ENCODE peak calls at places on chromosomes 3 and 15, in four cellular contexts. K is A549, R is WTC11, Q is K562. G is an unnamed sample.

GRCh38 chr3:133986302-133986701 is 43.4 kb downstream of the SLCO2A1 start:
- DNase-seq in K (no peak), R (no peak), Q (no peak), G (no peak)

GRCh38 chr3:142251951-142252350 is 26.6 kb upstream of the GK5 start:
- DNase-seq in K (no peak), R (no peak), Q (no peak), G (no peak)

GRCh38 chr15:71352125-71352524 is 236.9 kb downstream of the THSD4 start:
- DNase-seq in K (no peak), R (no peak), Q (no peak), G (no peak)

GRCh38 chr15:34064443-34064842 is 25.4 kb upstream of the AVEN start:
- DNase-seq in K (no peak), R (no peak), Q (no peak), G (no peak)

GRCh38 chr3:50542177-50543034 is 25.1 kb downstream of the C3orf18 start:
- DNase-seq in K (peak), R (peak), Q (peak), G (peak)

GRCh38 chr15:75666823-75667501 is 19.2 kb downstream of the SNX33 start:
- DNase-seq in K (peak), R (no peak), Q (no peak), G (peak)

GRCh38 chr15:96583671-96584070 is 253.2 kb downstream of the NR2F2 start:
- DNase-seq in K (no peak), R (no peak), Q (no peak), G (no peak)

GRCh38 chr15:74519311-74519710 is 21.7 kb upstream of the ARID3B start:
- DNase-seq in K (no peak), R (no peak), Q (no peak), G (no peak)

GRCh38 chr3:114179575-114179974 is 723 bp upstream of the DRD3 start:
- DNase-seq in K (no peak), R (peak), Q (no peak), G (peak)

GRCh38 chr3:195612075-195612800 is 28.5 kb upstream of the APOD start:
- DNase-seq in K (no peak), R (no peak), Q (no peak), G (no peak)

GRCh38 chr3:172449468-172450149 is 1.4 kb upstream of the GHSR start:
- DNase-seq in K (no peak), R (peak), Q (peak), G (no peak)

GRCh38 chr3:194313642-194314430 is 37.3 kb downstream of the CPN2 start:
- DNase-seq in K (no peak), R (peak), Q (no peak), G (no peak)

GRCh38 chr3:42839616-42840015 is 30.4 kb downstream of the ACKR2 start:
- DNase-seq in K (peak), R (peak), Q (peak), G (peak)

GRCh38 chr3:139329364-139329850 is 14.4 kb upstream of the MRPS22 start:
- DNase-seq in K (peak), R (peak), Q (peak), G (peak)

GRCh38 chr15:61159901-61160300 is 69.2 kb downstream of the RORA start:
- DNase-seq in K (no peak), R (no peak), Q (no peak), G (no peak)

GRCh38 chr3:78737988-78738387 is 1029.8 kb downstream of the ROBO1 start:
- DNase-seq in K (no peak), R (no peak), Q (no peak), G (no peak)

GRCh38 chr3:101571028-101571895 is 2.7 kb upstream of the PCNP start:
- DNase-seq in K (no peak), R (no peak), Q (no peak), G (no peak)

GRCh38 chr3:185521349-185522138 is 22.7 kb upstream of the TMEM41A start:
- DNase-seq in K (no peak), R (no peak), Q (no peak), G (no peak)

GRCh38 chr15:29053661-29054131 is 167.9 kb downstream of the APBA2 start:
- DNase-seq in K (no peak), R (no peak), Q (no peak), G (no peak)

DNA sequence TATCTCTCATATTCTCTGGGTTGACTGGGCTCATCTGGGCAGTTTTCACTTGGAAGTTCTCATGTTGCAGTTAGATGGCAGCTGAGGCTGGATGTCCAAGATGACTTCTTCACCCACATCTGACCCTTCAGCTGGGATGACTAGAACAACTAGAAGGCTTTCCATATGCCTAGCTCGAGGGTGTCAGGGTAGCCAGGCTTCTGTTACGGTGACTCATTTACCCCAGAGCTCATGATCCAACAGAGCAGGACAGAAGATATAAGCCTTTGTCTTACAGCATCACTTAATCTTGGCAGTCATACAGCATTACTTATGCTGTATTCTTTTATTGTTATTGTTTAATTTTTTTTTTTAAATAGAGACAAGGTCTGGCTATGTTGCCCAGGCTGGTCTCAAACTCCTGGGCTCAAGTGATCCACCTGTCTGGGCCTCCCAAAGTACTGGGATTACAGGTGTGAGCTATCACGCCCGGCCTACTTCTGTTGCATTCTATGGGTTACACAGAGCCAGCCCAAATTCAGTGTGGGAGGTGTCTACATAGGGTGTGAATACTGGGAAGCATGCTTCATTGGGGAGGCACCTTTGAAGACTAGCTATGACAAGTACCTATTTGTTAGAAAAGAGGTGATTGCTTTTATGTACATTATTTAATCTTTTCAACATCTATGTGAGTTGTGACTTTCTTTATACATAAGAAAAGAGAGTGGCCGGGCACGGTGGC is 10.7 kb downstream of the HMCES start:
- DNase-seq in K (no peak), R (no peak), Q (no peak), G (no peak)
- TF ChIP-seq NR3C1 in K (no peak), R (no peak), Q (no peak), G (no peak)

GRCh38 chr3:129474986-129475804 is 35.2 kb downstream of the IFT122 start:
- DNase-seq in K (no peak), R (no peak), Q (no peak), G (no peak)
- TF ChIP-seq NR3C1 in K (no peak), R (no peak), Q (no peak), G (no peak)

GRCh38 chr3:12948891-12949711 is 107.7 kb upstream of the RPL32 start:
- DNase-seq in K (no peak), R (no peak), Q (no peak), G (no peak)
- TF ChIP-seq NR3C1 in K (no peak), R (no peak), Q (no peak), G (no peak)

GRCh38 chr3:159238646-159239045 is 436.8 kb downstream of the MFSD1 start:
- DNase-seq in K (no peak), R (no peak), Q (no peak), G (no peak)

GRCh38 chr3:159234306-159234705 is 432.5 kb downstream of the MFSD1 start:
- DNase-seq in K (no peak), R (no peak), Q (no peak), G (no peak)

GRCh38 chr3:159233734-159234133 is 431.9 kb downstream of the MFSD1 start:
- DNase-seq in K (no peak), R (no peak), Q (no peak), G (no peak)

GRCh38 chr3:159237221-159237620 is 435.4 kb downstream of the MFSD1 start:
- DNase-seq in K (no peak), R (no peak), Q (no peak), G (no peak)

DNA sequence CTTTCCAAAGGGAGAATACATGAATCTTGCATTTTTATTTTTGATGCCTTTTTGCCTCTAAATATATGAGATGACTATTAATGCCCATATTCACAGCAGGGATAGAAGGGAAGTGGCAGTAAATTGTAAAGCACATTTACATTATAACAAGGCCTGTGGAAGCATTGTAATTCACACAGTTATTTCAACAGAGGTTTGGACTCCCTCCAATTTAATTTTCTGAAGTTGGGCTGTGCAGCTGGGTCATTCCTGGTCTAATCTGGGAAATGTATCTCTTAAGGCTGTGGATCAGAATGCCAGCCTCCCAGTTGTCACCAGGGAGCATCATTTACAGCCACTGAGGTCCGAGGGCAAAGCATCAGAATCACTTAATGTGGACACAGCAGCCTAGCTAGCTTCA is 434.5 kb downstream of the MFSD1 start:
- DNase-seq in K (no peak), R (no peak), Q (no peak), G (no peak)
- TF ChIP-seq NR3C1 in K (no peak), R (no peak), Q (no peak), G (no peak)

DNA sequence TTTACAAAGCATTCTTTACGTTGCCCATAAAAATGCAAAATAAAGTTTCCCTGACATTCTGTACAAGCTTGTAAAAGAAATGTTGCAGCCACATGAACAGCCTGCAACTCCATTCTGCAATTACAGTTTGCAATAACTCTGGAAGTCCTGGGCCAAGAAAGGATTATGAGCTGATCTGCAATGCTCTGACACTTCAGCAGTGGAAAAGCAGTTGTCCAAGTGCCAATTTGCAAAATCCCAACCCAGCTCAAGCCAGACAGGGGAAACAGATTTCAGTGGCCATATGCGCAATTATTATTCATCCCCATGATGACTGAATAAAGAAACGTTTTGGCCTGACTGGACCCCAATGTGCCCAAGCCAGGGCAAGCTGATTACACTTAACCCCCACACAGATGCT is 322.1 kb downstream of the MEX3B start:
- DNase-seq in K (no peak), R (no peak), Q (no peak), G (no peak)
- TF ChIP-seq NR3C1 in K (no peak), R (no peak), Q (no peak), G (no peak)

GRCh38 chr3:187450791-187451190 is 82.6 kb downstream of the RTP4 start:
- DNase-seq in K (no peak), R (no peak), Q (no peak), G (no peak)
- TF ChIP-seq NR3C1 in K (no peak), R (no peak), Q (no peak), G (no peak)

DNA sequence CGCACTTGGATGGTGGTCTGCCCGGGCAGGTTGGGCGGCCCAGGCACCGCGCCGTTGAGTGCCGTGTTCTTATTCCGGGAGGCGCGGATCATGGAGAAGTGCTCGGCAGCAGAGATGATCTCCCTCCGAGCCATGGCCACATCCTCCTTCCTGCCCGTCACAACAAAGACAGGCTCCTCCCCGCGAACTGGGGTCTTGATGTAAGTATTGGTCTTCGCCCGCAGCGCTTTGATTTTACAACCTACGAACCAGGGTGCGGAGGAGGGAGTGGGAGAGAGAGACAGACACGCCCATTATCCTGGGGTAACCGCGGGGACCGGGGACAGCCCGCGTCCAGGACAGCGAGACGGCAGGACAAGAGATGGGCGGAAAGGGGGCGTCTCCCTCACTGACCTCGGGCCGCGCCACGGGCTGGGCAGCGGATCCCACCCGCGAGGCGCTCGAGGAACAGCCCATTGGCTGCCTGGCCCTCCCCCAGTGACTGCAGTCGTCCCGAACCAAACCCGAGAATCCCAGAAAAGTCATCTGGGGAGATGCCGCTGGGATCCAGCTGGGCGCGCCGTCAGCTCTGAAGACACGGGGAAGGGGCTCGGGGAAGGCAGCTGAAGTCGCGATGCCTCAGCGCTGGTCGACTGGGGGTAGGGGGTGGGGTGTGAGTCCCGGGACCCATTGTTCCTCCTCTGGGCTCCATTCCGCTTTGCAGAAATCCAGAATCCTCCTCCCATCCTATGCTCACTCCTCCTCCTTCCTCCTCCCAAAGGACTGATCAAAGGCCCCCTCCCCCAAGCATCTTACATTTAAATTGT is 1.2 kb downstream of the MEX3B start:
- DNase-seq in K (peak), R (peak), Q (peak), G (no peak)
- TF ChIP-seq NR3C1 in K (no peak), R (no peak), Q (no peak), G (no peak)